ENCODE peak calls at places on chromosomes 5 and 9, in four cellular contexts. W is IMR-90, B is GM23338, N is fibroblast of lung. Q is an unnamed sample.

GRCh38 chr5:138241688-138242547 is 28.8 kb upstream of the CDC23 start:
- DNase-seq in N (peak), W (no peak), B (peak), Q (no peak)

GRCh38 chr9:78566948-78567675 is 270.2 kb downstream of the PSAT1 start:
- DNase-seq in B (no peak), W (peak), N (peak), Q (no peak)

GRCh38 chr9:112075009-112075378 is 100.1 kb downstream of the SUSD1 start:
- DNase-seq in W (no peak), B (no peak), N (no peak), Q (no peak)

GRCh38 chr5:122154910-122155309 is 25.6 kb downstream of the ZNF474 start:
- DNase-seq in W (peak), B (no peak), N (peak), Q (peak)

GRCh38 chr5:100900142-100900795 is 2.8 kb downstream of the ST8SIA4 start:
- DNase-seq in W (no peak), N (peak), B (peak), Q (no peak)

GRCh38 chr5:172123269-172123692 is 64.7 kb downstream of the STK10 start:
- DNase-seq in B (peak), N (peak), W (peak), Q (peak)

GRCh38 chr5:54902817-54903473 is 82.4 kb downstream of the ESM1 start:
- DNase-seq in B (no peak), N (peak), W (peak), Q (no peak)

GRCh38 chr5:36950586-36951457 is 74.3 kb downstream of the NIPBL start:
- DNase-seq in B (no peak), N (peak), W (peak), Q (peak)

GRCh38 chr5:66769030-66769733 is 173.0 kb downstream of the MAST4 start:
- DNase-seq in B (no peak), W (no peak), N (no peak), Q (no peak)

GRCh38 chr5:55597014-55597981 is 62.5 kb upstream of the PLPP1 start:
- DNase-seq in N (peak), B (no peak), W (peak), Q (no peak)

GRCh38 chr9:89999534-90000370 is 394.9 kb downstream of the GADD45G start:
- DNase-seq in W (peak), N (peak), B (peak), Q (peak)

GRCh38 chr5:176389114-176389768 is 690 bp downstream of the HIGD2A start:
- DNase-seq in N (no peak), B (no peak), W (no peak), Q (no peak)

GRCh38 chr9:131762356-131762932 is 22.6 kb upstream of the RAPGEF1 start:
- DNase-seq in B (peak), W (peak), N (peak), Q (no peak)

GRCh38 chr5:27463446-27464149 is 425.2 kb upstream of the CDH9 start:
- DNase-seq in N (no peak), W (no peak), B (no peak), Q (no peak)

GRCh38 chr5:150642991-150643710 is 2.7 kb downstream of the SYNPO start:
- DNase-seq in B (no peak), N (no peak), W (no peak), Q (no peak)

GRCh38 chr9:103991698-103992097 is 102.4 kb upstream of the SMC2 start:
- DNase-seq in N (no peak), B (no peak), W (no peak), Q (no peak)

GRCh38 chr5:145975361-145976066 is 39.1 kb downstream of the SH3RF2 start:
- DNase-seq in W (peak), B (no peak), N (peak), Q (peak)

GRCh38 chr9:75019022-75019421 is 9.1 kb downstream of the CARNMT1 start:
- DNase-seq in B (no peak), N (no peak), W (no peak), Q (no peak)

GRCh38 chr9:34240021-34240420 is 61.2 kb downstream of the UBAP1 start:
- DNase-seq in W (no peak), N (no peak), B (peak), Q (no peak)

GRCh38 chr9:96014078-96014477 is 138.6 kb downstream of the ERCC6L2 start:
- DNase-seq in N (no peak), W (no peak), B (no peak), Q (no peak)

GRCh38 chr9:119009253-119009652 is 360.0 kb downstream of the BRINP1 start:
- DNase-seq in B (peak), N (peak), W (no peak), Q (peak)

GRCh38 chr5:142110046-142110531 is 1.5 kb downstream of the NDFIP1 start:
- DNase-seq in B (no peak), W (peak), N (peak), Q (no peak)

GRCh38 chr9:13992136-13992798 is 321.7 kb downstream of the NFIB start:
- DNase-seq in N (no peak), W (no peak), B (no peak), Q (no peak)

GRCh38 chr9:94867281-94867841 is 140.9 kb downstream of the AOPEP start:
- DNase-seq in W (peak), B (peak), N (peak), Q (peak)

GRCh38 chr9:17807670-17808282 is 228.9 kb downstream of the SH3GL2 start:
- DNase-seq in W (no peak), N (no peak), B (no peak), Q (no peak)

GRCh38 chr5:159412284-159413046 is 82.2 kb upstream of the IL12B start:
- DNase-seq in W (no peak), N (no peak), B (peak), Q (no peak)

GRCh38 chr9:97366476-97366875 is 45.4 kb upstream of the TDRD7 start:
- DNase-seq in W (no peak), N (no peak), B (no peak), Q (no peak)

GRCh38 chr9:26551971-26552370 is 340.6 kb downstream of the CAAP1 start:
- DNase-seq in B (no peak), N (no peak), W (no peak), Q (no peak)

GRCh38 chr5:66209350-66209749 is 65.2 kb downstream of the SREK1 start:
- DNase-seq in W (no peak), N (peak), B (peak), Q (no peak)

GRCh38 chr5:138869763-138870500 is 5.2 kb downstream of the LRRTM2 start:
- DNase-seq in W (peak), B (no peak), N (peak), Q (no peak)

GRCh38 chr5:165457854-165458481 is 1952.5 kb downstream of the MAT2B start:
- DNase-seq in B (peak), N (peak), W (peak), Q (peak)

GRCh38 chr5:34923694-34924461 is 5.5 kb upstream of the DNAJC21 start:
- DNase-seq in N (peak), B (no peak), W (peak), Q (no peak)

GRCh38 chr9:35489313-35490154 is at the start of gene RUSC2:
- DNase-seq in B (peak), W (peak), N (peak), Q (peak)

GRCh38 chr9:35488019-35488418 is 1.9 kb upstream of the RUSC2 start:
- DNase-seq in W (no peak), B (no peak), N (no peak), Q (no peak)

GRCh38 chr9:35487066-35487465 is 2.8 kb upstream of the RUSC2 start:
- DNase-seq in W (no peak), N (no peak), B (no peak), Q (no peak)

GRCh38 chr9:35490155-35490909 is 421 bp downstream of the RUSC2 start:
- DNase-seq in W (no peak), B (peak), N (no peak), Q (no peak)

DNA sequence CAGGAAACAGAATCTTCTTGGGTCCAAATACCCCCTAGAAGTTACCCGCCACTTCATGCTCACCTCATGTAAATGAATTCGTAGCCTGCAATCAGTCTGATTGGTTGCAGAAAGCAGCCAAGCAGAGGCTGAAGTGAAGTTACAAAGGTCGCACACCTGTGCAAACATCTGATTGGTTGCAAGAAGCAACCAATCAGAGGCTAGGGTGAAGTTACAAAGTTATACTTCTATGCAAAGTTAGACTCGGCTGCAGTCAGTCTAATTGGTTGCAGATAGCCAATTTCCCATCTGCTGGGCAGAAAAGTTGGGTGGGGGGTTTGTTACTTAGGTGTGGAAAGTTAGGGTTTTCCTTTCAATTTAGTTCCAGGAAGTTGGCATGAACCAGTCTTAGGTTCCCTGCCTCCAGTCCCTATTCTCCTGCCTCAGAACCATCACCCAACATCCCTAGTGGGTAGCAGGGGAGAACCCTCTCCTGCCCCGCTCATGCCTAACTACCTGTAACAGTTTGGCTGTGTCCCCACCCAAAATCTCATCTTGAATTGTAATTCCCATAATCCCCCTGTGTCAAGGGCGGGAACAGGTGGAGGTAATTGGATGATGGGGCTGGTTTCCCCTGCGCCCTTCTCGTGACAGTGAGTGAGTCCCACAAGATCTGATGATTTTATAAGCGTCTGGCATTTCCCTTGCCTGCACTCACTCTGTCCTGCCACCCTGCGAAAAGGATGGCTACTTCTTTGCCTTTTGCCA is 1.2 kb upstream of the RUSC2 start:
- DNase-seq in B (peak), W (no peak), N (no peak), Q (no peak)
- H3K4me3 ChIP-seq in B (peak), W (peak), N (peak), Q (peak)

GRCh38 chr5:132002701-132003100 is 8.8 kb downstream of the ACSL6 start:
- DNase-seq in N (no peak), B (no peak), W (no peak), Q (no peak)
- TF ChIP-seq CTCF in N (no peak), B (no peak), W (no peak), Q (no peak)

GRCh38 chr5:78237911-78238310 is 56.6 kb downstream of the AP3B1 start:
- DNase-seq in N (no peak), W (no peak), B (no peak), Q (no peak)

GRCh38 chr5:78234804-78235203 is 59.7 kb downstream of the AP3B1 start:
- DNase-seq in B (no peak), W (no peak), N (no peak), Q (no peak)

GRCh38 chr5:78236046-78236445 is 58.5 kb downstream of the AP3B1 start:
- DNase-seq in B (no peak), N (no peak), W (peak), Q (no peak)

GRCh38 chr5:78232163-78232562 is 62.3 kb downstream of the AP3B1 start:
- DNase-seq in W (no peak), B (no peak), N (no peak), Q (no peak)

DNA sequence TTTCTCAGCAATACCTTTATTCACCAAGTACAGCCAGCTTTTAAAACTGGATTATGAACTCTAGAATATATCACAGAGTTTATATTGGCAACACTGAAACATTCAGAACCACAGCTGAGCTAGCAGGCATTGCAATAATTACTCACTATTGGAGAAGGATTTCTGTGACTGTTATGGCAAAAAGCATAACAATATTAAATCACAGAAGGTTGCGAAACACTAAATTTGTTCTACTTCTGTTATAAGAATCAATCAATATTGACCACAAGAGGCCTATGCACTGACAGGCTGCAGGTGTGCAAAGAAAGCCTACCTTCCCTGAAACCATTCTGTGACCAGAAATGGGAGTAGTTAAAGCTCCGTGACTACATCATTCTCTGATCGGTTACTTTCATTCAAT is 59.2 kb downstream of the AP3B1 start:
- DNase-seq in W (peak), B (no peak), N (peak), Q (no peak)
- H3K4me3 ChIP-seq in W (no peak), B (no peak), N (no peak), Q (no peak)

GRCh38 chr9:4296217-4296616 is 3.7 kb downstream of the GLIS3 start:
- DNase-seq in N (no peak), B (no peak), W (no peak), Q (no peak)
- TF ChIP-seq CTCF in N (no peak), B (no peak), W (no peak), Q (peak)

DNA sequence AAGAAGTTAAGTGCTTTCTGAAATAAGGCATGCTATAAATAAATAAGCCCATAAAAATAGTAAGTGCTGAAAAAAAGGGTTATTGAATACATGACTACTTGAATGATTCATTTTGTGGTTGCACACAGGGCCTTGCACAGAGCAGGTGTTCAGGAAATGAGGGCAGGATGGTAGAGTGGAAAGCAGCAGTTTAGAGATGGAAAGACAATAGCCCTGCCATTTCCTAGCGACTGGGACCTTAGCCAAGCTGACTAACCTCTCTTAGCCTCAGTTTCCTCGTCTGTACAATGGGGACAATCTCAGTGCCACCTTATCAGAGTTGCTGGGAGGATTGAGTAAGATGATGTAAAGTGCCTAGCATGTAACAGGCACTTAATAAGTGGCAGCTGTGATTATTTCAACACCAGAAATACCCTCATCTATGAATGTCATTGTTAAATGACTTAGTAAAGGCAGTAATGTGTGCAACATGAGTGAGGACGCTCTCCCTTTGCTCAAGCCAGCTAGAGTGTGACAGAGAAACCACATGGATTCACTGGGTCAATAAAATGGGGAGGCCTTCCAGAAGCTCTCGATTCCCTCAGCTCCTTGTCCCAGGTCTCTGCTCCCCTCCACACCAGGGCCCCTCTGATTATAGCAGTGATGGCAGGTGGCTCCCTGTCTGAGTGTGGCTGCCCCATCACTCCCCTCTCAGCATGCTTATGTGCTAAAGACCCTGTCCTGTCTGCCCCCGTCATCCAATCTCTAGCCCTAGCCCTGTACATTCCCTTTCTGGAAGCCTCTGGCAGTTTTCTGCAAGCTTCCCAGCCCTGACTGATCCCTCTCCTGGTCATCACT is 16.0 kb upstream of the PHF19 start:
- DNase-seq in B (no peak), N (peak), W (peak), Q (no peak)
- H3K4me3 ChIP-seq in B (no peak), N (no peak), W (no peak), Q (no peak)

DNA sequence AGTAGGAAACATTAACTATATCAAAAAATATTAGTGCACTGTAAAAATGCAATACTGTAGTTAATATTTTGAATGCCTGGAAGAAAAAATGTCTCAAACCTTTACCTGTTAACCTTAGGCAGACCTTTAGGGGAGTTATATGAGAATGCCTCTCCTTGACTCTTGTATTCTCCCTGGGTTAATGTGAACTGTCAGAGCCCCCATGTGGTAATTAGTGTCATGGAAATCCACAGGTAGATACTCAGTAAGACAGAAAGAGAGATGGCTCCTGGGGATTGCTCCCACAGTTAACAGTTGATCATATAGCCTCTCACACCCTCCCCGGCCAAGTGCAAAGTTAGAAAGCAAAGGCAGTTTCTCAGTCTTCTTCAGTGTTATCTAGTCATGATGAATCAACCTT is 742.8 kb downstream of the NR2F1-AS1 start:
- DNase-seq in N (no peak), W (no peak), B (peak), Q (no peak)
- TF ChIP-seq CTCF in N (no peak), W (peak), B (peak), Q (no peak)

GRCh38 chr5:118834710-118835109 is 153.6 kb downstream of the DTWD2 start:
- DNase-seq in W (no peak), B (no peak), N (no peak), Q (no peak)

DNA sequence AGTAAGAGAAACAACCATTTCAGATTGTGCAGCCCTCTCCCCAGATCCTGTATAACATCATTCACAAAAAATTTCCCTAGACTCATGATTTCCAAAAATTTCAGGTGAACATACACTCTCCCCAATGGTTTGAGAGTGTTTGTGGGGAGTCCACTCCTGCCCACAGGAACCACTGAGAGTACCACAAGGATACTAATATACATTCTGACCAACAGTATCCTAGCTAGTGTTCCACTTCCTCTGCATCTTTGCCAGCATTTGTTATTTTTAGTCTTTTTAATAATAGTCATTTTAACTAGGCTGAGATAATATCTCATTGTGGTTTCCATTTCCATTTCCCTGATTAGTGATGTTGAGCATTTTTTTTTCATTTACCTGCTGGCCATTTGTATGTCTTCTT is 155.4 kb downstream of the DTWD2 start:
- DNase-seq in N (no peak), W (no peak), B (no peak), Q (no peak)
- H3K4me3 ChIP-seq in N (no peak), W (no peak), B (no peak), Q (no peak)

GRCh38 chr9:70923941-70924340 is 197.5 kb downstream of the TRPM3 start:
- DNase-seq in B (no peak), N (peak), W (no peak), Q (no peak)

GRCh38 chr9:70924380-70924779 is 197.0 kb downstream of the TRPM3 start:
- DNase-seq in B (no peak), W (peak), N (peak), Q (peak)

GRCh38 chr9:70921126-70921525 is 200.3 kb downstream of the TRPM3 start:
- DNase-seq in B (no peak), N (peak), W (peak), Q (peak)

GRCh38 chr9:70924905-70925547 is 196.4 kb downstream of the TRPM3 start:
- DNase-seq in W (peak), B (peak), N (peak), Q (peak)
- TF ChIP-seq CTCF in W (peak), B (peak), N (peak), Q (peak)

GRCh38 chr5:43573058-43573457 is 16.2 kb upstream of the PAIP1 start:
- DNase-seq in N (peak), W (peak), B (no peak), Q (no peak)

GRCh38 chr5:43571237-43571636 is 14.4 kb upstream of the PAIP1 start:
- DNase-seq in B (no peak), N (no peak), W (no peak), Q (no peak)

GRCh38 chr5:43569236-43569635 is 12.4 kb upstream of the PAIP1 start:
- DNase-seq in B (no peak), N (no peak), W (no peak), Q (no peak)

GRCh38 chr5:43572357-43572756 is 15.5 kb upstream of the PAIP1 start:
- DNase-seq in B (no peak), N (peak), W (no peak), Q (no peak)

DNA sequence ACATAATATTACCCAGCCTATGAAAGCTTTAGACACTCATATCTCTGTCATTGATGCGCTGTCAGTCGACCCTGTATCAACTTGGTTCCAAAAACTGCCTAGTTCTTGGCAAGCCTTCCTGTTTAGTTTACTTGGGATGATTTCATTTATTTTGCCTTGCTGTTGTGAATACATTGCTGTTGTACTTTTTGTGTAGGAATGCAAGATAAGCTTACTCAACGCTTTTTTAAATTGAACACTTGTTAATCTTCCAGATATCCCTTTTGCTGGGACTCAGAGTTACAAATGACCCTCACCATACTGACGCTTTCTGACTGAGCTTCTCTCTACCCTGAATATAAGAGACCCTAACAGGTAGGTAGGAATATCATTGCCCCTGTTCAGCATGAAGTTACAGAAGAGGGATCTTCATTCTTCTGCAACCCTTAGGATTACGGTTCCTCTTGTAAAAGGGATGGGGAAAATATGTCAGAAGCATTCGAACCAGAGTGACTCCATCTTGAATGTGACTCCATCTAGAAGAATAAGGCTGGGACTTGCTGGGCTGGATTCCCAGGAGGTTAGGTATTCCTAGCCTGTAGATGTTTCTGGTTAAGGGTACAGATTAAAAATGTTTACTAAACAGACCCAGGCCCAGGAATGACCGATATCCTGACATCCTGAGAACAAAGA is 13.7 kb upstream of the PAIP1 start:
- DNase-seq in W (no peak), N (no peak), B (no peak), Q (no peak)
- H3K4me3 ChIP-seq in W (no peak), N (no peak), B (no peak), Q (no peak)